ENCODE peak calls at places on chromosomes 12 and 14, in six cellular contexts. D, F, H, K, J and U are unnamed samples.

GRCh38 chr12:64194333-64195149 is 27.6 kb downstream of the KICS2 start:
- DNase-seq in F (no peak), D (no peak), H (no peak), J (no peak), K (no peak), U (no peak)

GRCh38 chr14:40347675-40348074 is 915.4 kb upstream of the FBXO33 start:
- DNase-seq in K (no peak), J (no peak), F (no peak), H (no peak), D (no peak), U (no peak)

GRCh38 chr12:26961803-26962202 is 23.5 kb downstream of the FGFR1OP2 start:
- DNase-seq in H (no peak), D (no peak), K (no peak), F (no peak), J (no peak), U (no peak)

GRCh38 chr14:61260939-61261776 is 20.0 kb downstream of the TMEM30B start:
- DNase-seq in D (no peak), J (no peak), K (no peak), F (no peak), H (no peak), U (no peak)

GRCh38 chr14:101953151-101953550 is 11.2 kb upstream of the DYNC1H1 start:
- DNase-seq in H (no peak), K (no peak), D (no peak), J (no peak), F (no peak), U (peak; percentile 17)

GRCh38 chr12:115411121-115411520 is 727.1 kb upstream of the TBX3 start:
- DNase-seq in D (no peak), K (no peak), H (no peak), J (no peak), F (no peak), U (no peak)

GRCh38 chr12:112599871-112600270 is 181.1 kb downstream of the PTPN11 start:
- DNase-seq in H (no peak), F (no peak), D (no peak), K (no peak), J (no peak), U (no peak)

GRCh38 chr14:69087061-69087461 is 65.9 kb downstream of the DCAF5 start:
- DNase-seq in D (no peak), J (no peak), F (no peak), K (no peak), H (no peak), U (peak; percentile 63)

GRCh38 chr12:126355346-126355745 is 1290.1 kb downstream of the AACS start:
- DNase-seq in F (no peak), J (no peak), K (no peak), H (no peak), D (no peak), U (no peak)

GRCh38 chr14:101177301-101178055 is 274.0 kb upstream of the RTL1 start:
- DNase-seq in D (no peak), K (no peak), F (peak; percentile 21), J (no peak), H (peak; percentile 12), U (no peak)

GRCh38 chr12:131831021-131831571 is 2.9 kb downstream of the MMP17 start:
- DNase-seq in K (no peak), F (no peak), D (no peak), J (no peak), H (no peak), U (no peak)

GRCh38 chr14:89587128-89587420 is 170.0 kb upstream of the FOXN3 start:
- DNase-seq in H (no peak), D (no peak), J (no peak), F (no peak), K (no peak), U (no peak)

GRCh38 chr12:124368421-124369032 is 73.6 kb downstream of the RFLNA start:
- DNase-seq in K (no peak), J (no peak), D (no peak), H (no peak), F (no peak), U (no peak)

GRCh38 chr12:124369901-124370378 is 75.0 kb downstream of the RFLNA start:
- DNase-seq in K (no peak), D (no peak), F (no peak), H (no peak), J (peak; percentile 71), U (no peak)

GRCh38 chr12:124370851-124371250 is 76.0 kb downstream of the RFLNA start:
- DNase-seq in H (no peak), D (no peak), J (no peak), K (no peak), F (no peak), U (no peak)

GRCh38 chr12:124370384-124370783 is 75.5 kb downstream of the RFLNA start:
- DNase-seq in D (no peak), H (no peak), K (no peak), J (no peak), F (no peak), U (no peak)

DNA sequence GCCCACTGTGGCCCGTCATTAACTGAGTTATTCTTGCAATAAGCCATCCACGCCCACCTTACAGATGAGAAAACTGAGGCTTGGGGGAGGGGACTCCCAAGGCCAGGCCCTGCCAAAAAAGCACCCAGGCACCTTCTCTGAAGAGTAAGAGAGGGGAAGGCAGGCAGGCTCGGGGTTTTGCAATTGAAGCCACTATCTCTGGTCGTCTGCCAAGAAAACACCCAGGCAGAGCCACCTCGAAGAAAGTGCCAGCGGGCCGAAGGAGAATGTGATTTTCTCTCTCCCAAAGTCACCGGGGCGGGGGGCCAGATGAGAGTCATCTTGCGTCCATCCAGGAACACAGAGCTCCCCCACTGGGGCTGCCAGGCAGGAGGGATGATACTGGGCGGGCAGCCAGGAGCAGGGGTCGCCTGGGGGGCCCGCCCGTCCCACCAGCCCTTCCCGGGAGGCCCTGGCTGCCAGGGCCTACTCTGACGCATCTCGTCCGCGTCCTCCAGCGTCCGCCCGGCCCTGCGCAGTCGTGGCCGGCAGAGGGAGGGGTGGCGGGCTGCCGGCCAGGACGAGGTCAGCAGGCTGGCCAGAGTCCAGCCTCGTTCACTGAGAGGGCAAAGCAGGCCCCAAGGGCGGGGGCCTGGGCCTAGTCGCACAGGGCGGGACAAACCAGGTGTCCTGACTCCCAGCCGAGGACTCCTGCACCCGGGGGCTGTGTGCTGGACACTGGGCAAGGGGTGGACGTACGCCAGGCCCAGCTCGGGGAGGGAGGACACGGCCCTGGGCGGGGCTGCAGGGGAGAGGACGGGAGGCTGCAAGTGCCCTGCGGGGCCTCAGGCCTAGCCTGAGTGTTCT is 74.4 kb downstream of the RFLNA start:
- DNase-seq in H (peak; percentile 92), K (peak; percentile 96), D (peak; percentile 75), J (peak; percentile 91), F (peak; percentile 95), U (peak; percentile 81)
- TF ChIP-seq POLR2A in H (peak; percentile 32), K (no peak), D (no peak), J (no peak), F (no peak), U (no peak)

DNA sequence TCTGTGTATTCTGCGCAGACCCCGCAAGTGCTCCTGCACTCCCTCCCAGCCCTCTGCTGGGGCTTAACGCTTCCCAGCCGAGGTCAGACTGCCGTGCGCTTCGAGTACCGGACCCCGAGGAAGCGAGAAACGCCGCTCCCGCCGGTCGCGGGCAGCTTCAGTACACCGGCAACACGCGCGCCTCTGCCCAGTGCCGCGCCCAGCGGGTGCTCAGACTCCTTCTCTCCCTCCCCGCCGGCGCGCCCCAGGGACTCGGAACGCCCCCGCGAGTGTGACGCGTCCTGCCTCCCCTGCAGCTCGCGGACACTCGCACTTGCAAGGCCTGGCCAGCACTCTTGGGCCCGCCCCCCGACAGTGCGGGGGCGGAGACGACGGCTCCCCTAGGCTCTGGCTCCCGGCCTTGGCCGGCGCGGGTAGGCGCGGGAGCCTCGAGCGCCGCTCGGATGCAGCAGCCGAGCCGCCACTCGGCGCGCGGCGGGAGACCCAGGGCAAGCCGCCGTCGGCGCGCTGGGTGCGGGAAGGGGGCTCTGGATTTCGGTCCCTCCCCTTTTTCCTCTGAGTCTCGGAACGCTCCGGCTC is at the start of gene PTGER2:
- DNase-seq in J (peak; percentile 54), D (peak; percentile 78), K (peak; percentile 93), F (peak; percentile 88), H (peak; percentile 92), U (no peak)
- TF ChIP-seq POLR2A in J (no peak), D (no peak), K (no peak), F (no peak), H (peak; percentile 65), U (no peak)

DNA sequence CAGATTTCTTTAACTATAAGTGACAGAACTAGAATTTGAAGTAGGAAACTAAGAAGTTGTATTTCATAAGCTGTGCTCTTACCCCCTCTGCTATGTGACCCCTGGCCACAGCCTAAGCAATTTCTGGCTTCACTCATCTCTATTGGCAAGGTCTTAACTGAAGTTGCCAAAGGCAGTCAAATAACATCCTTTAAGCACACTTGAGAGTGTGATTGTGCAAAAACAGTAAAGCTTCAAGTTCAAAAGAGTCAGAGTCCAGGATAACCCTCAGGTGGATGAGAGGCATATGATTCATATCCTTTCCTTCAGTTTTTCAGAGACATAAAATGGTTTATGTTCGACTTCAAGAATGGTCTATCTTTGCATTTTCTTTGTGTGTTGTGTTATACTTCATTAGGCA is 45.2 kb downstream of the GRIP1 start:
- DNase-seq in D (no peak), K (no peak), H (no peak), J (no peak), F (no peak), U (no peak)
- TF ChIP-seq POLR2A in D (no peak), K (no peak), H (no peak), J (no peak), F (no peak), U (no peak)

GRCh38 chr12:121799842-121800693 is 3.7 kb upstream of the SETD1B start:
- DNase-seq in H (peak; percentile 94), F (peak; percentile 96), D (peak; percentile 91), J (peak; percentile 90), K (peak; percentile 90), U (peak; percentile 90)
- TF ChIP-seq POLR2A in H (peak; percentile 86), F (peak; percentile 90), D (peak; percentile 15), J (peak; percentile 54), K (no peak), U (peak; percentile 55)

GRCh38 chr12:57230381-57231155 is 1.1 kb downstream of the SHMT2 start:
- DNase-seq in J (no peak), F (no peak), D (no peak), K (no peak), H (no peak), U (no peak)

GRCh38 chr12:57231276-57232021 is 1.9 kb downstream of the SHMT2 start:
- DNase-seq in K (no peak), H (no peak), D (no peak), F (no peak), J (no peak), U (no peak)

GRCh38 chr12:57229041-57229633 is 374 bp upstream of the SHMT2 start:
- DNase-seq in H (no peak), D (no peak), J (no peak), K (no peak), F (no peak), U (no peak)

GRCh38 chr12:57227315-57228115 is 2.0 kb upstream of the SHMT2 start:
- DNase-seq in J (no peak), H (no peak), F (no peak), K (no peak), D (no peak), U (no peak)

DNA sequence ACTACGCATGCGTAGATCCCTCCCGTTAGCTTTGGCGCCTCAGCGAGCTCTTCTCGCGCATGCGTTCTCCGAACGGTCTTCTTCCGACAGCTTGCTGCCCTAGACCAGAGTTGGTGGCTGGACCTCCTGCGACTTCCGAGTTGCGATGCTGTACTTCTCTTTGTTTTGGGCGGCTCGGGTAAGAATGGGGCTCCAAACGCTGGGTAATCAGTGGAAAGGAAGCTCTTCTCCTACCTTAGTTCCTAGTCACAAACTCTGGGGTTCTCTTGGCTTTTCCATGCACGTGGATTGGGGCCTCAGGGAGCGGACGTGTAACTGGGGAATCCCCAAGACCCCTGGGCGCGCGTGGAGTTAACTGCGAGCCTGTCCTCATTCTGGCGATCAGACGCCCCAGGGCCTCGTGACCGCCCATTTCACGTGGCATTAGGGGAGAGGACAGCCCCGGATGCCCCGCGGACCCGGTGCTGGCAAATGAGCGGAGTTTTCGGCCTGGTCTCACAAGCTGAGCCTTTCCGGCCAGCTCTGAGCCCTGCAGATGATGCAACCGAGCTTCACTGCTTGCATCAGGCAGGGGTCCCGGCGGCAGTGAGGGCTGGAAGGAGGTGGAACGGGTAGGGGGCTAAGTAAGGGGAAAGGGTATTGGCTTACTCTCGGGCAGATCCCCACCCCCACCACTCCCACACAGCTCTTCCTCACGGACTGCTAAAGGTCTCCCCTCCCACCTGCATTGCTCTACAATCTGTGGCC is at the start of gene SHMT2:
- DNase-seq in F (peak; percentile 95), D (peak; percentile 91), J (peak; percentile 77), H (peak; percentile 95), K (peak; percentile 96), U (peak; percentile 87)
- TF ChIP-seq POLR2A in F (peak; percentile 38), D (no peak), J (no peak), H (peak; percentile 26), K (no peak), U (no peak)